ENCODE peak calls at places on chromosomes 2 and 18, in six cellular contexts. Z is GM04503; E is CD8-positive, alpha-beta T cell; X is C1 segment of cervical spinal cord; J is CD4-positive, CD25-positive, alpha-beta regulatory T cell; V is psoas muscle. F is an unnamed sample.

GRCh38 chr18:67508146-67508545 is 8.4 kb downstream of the DSEL start:
- DNase-seq in E (no peak), Z (no peak), V (no peak), J (no peak), X (no peak), F (no peak)

GRCh38 chr18:3716116-3716660 is 266.2 kb downstream of the TGIF1 start:
- DNase-seq in J (no peak), V (no peak), X (no peak), Z (no peak), E (no peak), F (no peak)

GRCh38 chr2:237500681-237501424 is 13.8 kb downstream of the MLPH start:
- DNase-seq in J (no peak), V (peak), Z (peak), E (no peak), X (no peak), F (peak)

GRCh38 chr2:2804528-2804927 is 473.5 kb upstream of the MYT1L start:
- DNase-seq in E (no peak), Z (no peak), V (no peak), J (no peak), X (no peak), F (no peak)

GRCh38 chr18:69757733-69758132 is 189.9 kb downstream of the CD226 start:
- DNase-seq in Z (no peak), E (no peak), J (no peak), X (no peak), V (no peak), F (no peak)

GRCh38 chr2:65278450-65279030 is 50.9 kb downstream of the ACTR2 start:
- DNase-seq in V (no peak), X (no peak), J (no peak), E (no peak), Z (no peak), F (no peak)

GRCh38 chr2:214587442-214587841 is 176.6 kb downstream of the VWC2L start:
- DNase-seq in Z (no peak), X (no peak), J (no peak), E (no peak), V (no peak), F (no peak)

GRCh38 chr2:106990307-106990706 is 104.3 kb upstream of the ST6GAL2 start:
- DNase-seq in J (no peak), Z (peak), V (no peak), X (no peak), E (no peak), F (peak)

GRCh38 chr18:75207298-75208054 is 1.5 kb downstream of the PTGR3 start:
- DNase-seq in J (no peak), E (no peak), X (no peak), V (no peak), Z (no peak), F (no peak)

GRCh38 chr2:219675206-219675605 is 47.8 kb downstream of the SLC4A3 start:
- DNase-seq in E (no peak), X (no peak), V (no peak), Z (no peak), J (no peak), F (no peak)

GRCh38 chr2:207674826-207675225 is 36.6 kb upstream of the CCNYL1 start:
- DNase-seq in E (no peak), Z (no peak), X (no peak), J (no peak), V (no peak), F (no peak)

GRCh38 chr2:190666895-190667294 is 18.0 kb downstream of the NAB1 start:
- DNase-seq in J (no peak), Z (no peak), X (no peak), E (no peak), V (no peak), F (no peak)

GRCh38 chr2:152620218-152620617 is 97.0 kb downstream of the PRPF40A start:
- DNase-seq in X (no peak), V (no peak), E (no peak), Z (no peak), J (no peak), F (no peak)

GRCh38 chr2:168118733-168119518 is 128.5 kb downstream of the STK39 start:
- DNase-seq in J (no peak), Z (peak), V (no peak), X (no peak), E (no peak), F (peak)

GRCh38 chr2:101983486-101983885 is 8.3 kb upstream of the IL1R2 start:
- DNase-seq in V (no peak), Z (no peak), X (no peak), J (no peak), E (no peak), F (no peak)

GRCh38 chr2:40639294-40639693 is 187.4 kb upstream of the SLC8A1 start:
- DNase-seq in X (no peak), Z (no peak), J (no peak), E (no peak), V (peak), F (no peak)

GRCh38 chr18:48974304-48975220 is 23.8 kb upstream of the SMAD7 start:
- DNase-seq in X (no peak), Z (no peak), V (peak), J (no peak), E (no peak), F (no peak)

GRCh38 chr2:108399479-108399878 is 21.7 kb downstream of the SULT1C4 start:
- DNase-seq in E (no peak), Z (no peak), V (no peak), X (no peak), J (no peak), F (no peak)

GRCh38 chr2:129903586-129904425 is 75.7 kb upstream of the RAB6C start:
- DNase-seq in X (no peak), Z (no peak), J (no peak), E (no peak), V (no peak), F (no peak)

GRCh38 chr2:151688719-151689118 is 45.6 kb downstream of the NEB start:
- DNase-seq in V (no peak), X (no peak), J (no peak), E (no peak), Z (no peak), F (no peak)

GRCh38 chr2:240914645-240915525 is 8.7 kb downstream of the CROCC2 start:
- DNase-seq in J (no peak), V (peak), E (no peak), Z (no peak), X (no peak), F (no peak)

GRCh38 chr18:58216071-58216471 is 172.0 kb downstream of the NEDD4L start:
- DNase-seq in J (no peak), E (no peak), X (no peak), V (no peak), Z (no peak), F (no peak)

GRCh38 chr2:123061534-123061933 is 963.6 kb upstream of the CNTNAP5 start:
- DNase-seq in E (no peak), Z (no peak), V (no peak), X (no peak), J (no peak), F (no peak)

GRCh38 chr2:27723372-27724144 is 48.0 kb upstream of the MRPL33 start:
- DNase-seq in J (no peak), X (no peak), Z (no peak), E (no peak), V (peak), F (no peak)

GRCh38 chr18:46480187-46480586 is 176.8 kb downstream of the LOXHD1 start:
- DNase-seq in J (no peak), V (no peak), E (no peak), Z (no peak), X (no peak), F (no peak)

GRCh38 chr18:39724652-39725051 is 2159.1 kb upstream of the CELF4 start:
- DNase-seq in X (no peak), J (no peak), Z (no peak), V (no peak), E (no peak), F (no peak)

GRCh38 chr2:147232225-147232669 is 612.6 kb upstream of the ACVR2A start:
- DNase-seq in X (no peak), J (no peak), E (no peak), V (no peak), Z (no peak), F (no peak)

GRCh38 chr2:240219208-240219890 is 78.9 kb upstream of the OTOS start:
- DNase-seq in J (no peak), Z (no peak), X (no peak), V (no peak), E (no peak), F (no peak)

GRCh38 chr2:70552501-70553333 is 909 bp downstream of the TGFA start:
- DNase-seq in Z (no peak), V (no peak), J (no peak), E (no peak), X (no peak), F (no peak)

GRCh38 chr2:72889991-72890390 is 2.8 kb downstream of the SPR start:
- DNase-seq in Z (no peak), E (no peak), J (no peak), X (no peak), V (no peak), F (no peak)

GRCh38 chr18:58400337-58400885 is 228.5 kb downstream of the ALPK2 start:
- DNase-seq in E (no peak), Z (peak), V (no peak), X (no peak), J (no peak), F (no peak)

GRCh38 chr2:190759749-190760213 is 110.9 kb downstream of the NAB1 start:
- DNase-seq in V (no peak), J (no peak), X (no peak), Z (peak), E (no peak), F (no peak)

GRCh38 chr2:78202986-78203670 is 681.0 kb upstream of the LRRTM4 start:
- DNase-seq in E (no peak), J (no peak), X (no peak), Z (no peak), V (no peak), F (no peak)

GRCh38 chr2:130156624-130157004 is 11.7 kb upstream of the CCDC74B start:
- DNase-seq in X (no peak), V (peak), J (no peak), E (no peak), Z (no peak), F (no peak)

GRCh38 chr2:160657206-160657605 is 163.6 kb upstream of the RBMS1 start:
- DNase-seq in Z (peak), J (no peak), E (no peak), V (no peak), X (no peak), F (no peak)

GRCh38 chr2:55357907-55358306 is 61.7 kb downstream of the CCDC88A start:
- DNase-seq in J (no peak), Z (no peak), E (no peak), V (no peak), X (no peak), F (no peak)

GRCh38 chr18:50644807-50645206 is 84.9 kb downstream of the MAPK4 start:
- DNase-seq in J (no peak), E (no peak), X (no peak), Z (no peak), V (no peak), F (no peak)

GRCh38 chr2:72104821-72105588 is 42.7 kb downstream of the CYP26B1 start:
- DNase-seq in X (no peak), J (no peak), V (no peak), Z (no peak), E (no peak), F (no peak)